ENCODE peak calls at places on chromosomes 6 and 20, in five cellular contexts. B is H54, A is choroid plexus epithelial cell, N is WTC11, V is GM23248. C is an unnamed sample.

GRCh38 chr6:106413722-106414121 is 53.2 kb downstream of the CRYBG1 start:
- DNase-seq in B (no peak), A (no peak), V (no peak), N (no peak), C (no peak)

GRCh38 chr6:13760307-13760706 is 48.7 kb upstream of the RANBP9 start:
- DNase-seq in A (no peak), B (no peak), V (peak), N (no peak), C (no peak)

GRCh38 chr20:34895465-34895864 is 19.1 kb downstream of the ACSS2 start:
- DNase-seq in A (no peak), N (no peak), B (no peak), V (no peak), C (no peak)

GRCh38 chr20:35991142-35991771 is 22.9 kb downstream of the CNBD2 start:
- DNase-seq in B (peak), A (peak), V (peak), N (peak), C (peak)

GRCh38 chr6:33880104-33880678 is 76.4 kb upstream of the MLN start:
- DNase-seq in A (no peak), N (no peak), V (no peak), B (no peak), C (no peak)

GRCh38 chr20:10902836-10903410 is 229.1 kb upstream of the JAG1 start:
- DNase-seq in A (peak), N (no peak), B (no peak), V (peak), C (peak)

GRCh38 chr20:36214684-36215256 is 21.5 kb upstream of the AAR2 start:
- DNase-seq in A (peak), N (peak), V (peak), B (peak), C (peak)

GRCh38 chr6:170025341-170026271 is 265.3 kb downstream of the DLL1 start:
- DNase-seq in A (no peak), N (no peak), V (no peak), B (no peak), C (no peak)

GRCh38 chr6:21987501-21987957 is 309.3 kb downstream of the PRL start:
- DNase-seq in B (peak), N (peak), V (peak), A (peak), C (peak)

GRCh38 chr6:16585805-16586204 is 175.5 kb downstream of the ATXN1 start:
- DNase-seq in N (no peak), B (no peak), A (peak), V (no peak), C (no peak)

GRCh38 chr6:155309150-155309549 is 5.1 kb downstream of the TFB1M start:
- DNase-seq in N (no peak), V (no peak), A (no peak), B (no peak), C (no peak)

GRCh38 chr6:38612386-38612965 is 27.3 kb downstream of the BTBD9 start:
- DNase-seq in B (no peak), N (no peak), A (peak), V (peak), C (peak)

GRCh38 chr20:35174458-35175216 is 2.8 kb downstream of the PROCR start:
- DNase-seq in V (peak), B (no peak), A (peak), N (peak), C (no peak)

GRCh38 chr20:19620471-19620870 is 137.6 kb upstream of the RIN2 start:
- DNase-seq in A (no peak), V (no peak), B (no peak), N (peak), C (no peak)

GRCh38 chr6:40710626-40711354 is 123.6 kb upstream of the LRFN2 start:
- DNase-seq in B (no peak), N (no peak), A (peak), V (no peak), C (no peak)